ENCODE peak calls at places on chromosome 5, in four cellular contexts. T, V, E and B are unnamed samples.

GRCh38 chr5:98940586-98940985 is 11.8 kb upstream of the CHD1 start:
- ATAC-seq in T (no peak), V (no peak), E (no peak), B (peak; percentile 53)

GRCh38 chr5:156178117-156178516 is 148.8 kb upstream of the SGCD start:
- ATAC-seq in T (no peak), V (no peak), E (no peak), B (no peak)

GRCh38 chr5:36079200-36079761 is 12.6 kb upstream of the UGT3A2 start:
- ATAC-seq in T (peak; percentile 89), V (peak; percentile 98), E (peak; percentile 97), B (peak; percentile 99)

GRCh38 chr5:61114441-61114840 is 47.8 kb downstream of the SMIM15 start:
- ATAC-seq in T (no peak), V (no peak), E (no peak), B (no peak)

GRCh38 chr5:174446988-174447387 is 277.4 kb upstream of the MSX2 start:
- ATAC-seq in T (no peak), V (no peak), E (no peak), B (no peak)

GRCh38 chr5:160439205-160439600 is 17.5 kb downstream of the PTTG1 start:
- ATAC-seq in T (peak; percentile 83), V (peak; percentile 95), E (peak; percentile 78), B (peak; percentile 97)

GRCh38 chr5:173645897-173646574 is 29.6 kb upstream of the BOD1 start:
- ATAC-seq in T (no peak), V (no peak), E (no peak), B (no peak)

GRCh38 chr5:114325552-114325951 is 36.3 kb upstream of the KCNN2 start:
- ATAC-seq in T (no peak), V (no peak), E (no peak), B (no peak)

GRCh38 chr5:156411131-156411727 is 84.3 kb downstream of the SGCD start:
- ATAC-seq in T (no peak), V (no peak), E (no peak), B (peak; percentile 66)

GRCh38 chr5:141934099-141934844 is 10.6 kb downstream of the DELE1 start:
- ATAC-seq in T (no peak), V (no peak), E (no peak), B (peak; percentile 47)

GRCh38 chr5:107809201-107810034 is 138.7 kb upstream of the EFNA5 start:
- ATAC-seq in T (no peak), V (no peak), E (no peak), B (no peak)

GRCh38 chr5:80915716-80916115 is 44.4 kb upstream of the RASGRF2 start:
- ATAC-seq in T (no peak), V (no peak), E (no peak), B (no peak)

GRCh38 chr5:180675036-180675635 is 25.7 kb upstream of the FLT4 start:
- ATAC-seq in T (no peak), V (no peak), E (no peak), B (no peak)

GRCh38 chr5:38257236-38258036 is 923 bp upstream of the EGFLAM start:
- ATAC-seq in T (no peak), V (no peak), E (no peak), B (no peak)

GRCh38 chr5:1089621-1090040 is 22.2 kb downstream of the SLC12A7 start:
- ATAC-seq in T (no peak), V (no peak), E (no peak), B (no peak)

GRCh38 chr5:135594416-135594960 is 15.7 kb upstream of the CXCL14 start:
- ATAC-seq in T (no peak), V (no peak), E (no peak), B (no peak)

GRCh38 chr5:40906351-40906751 is 2.9 kb upstream of the C7 start:
- ATAC-seq in T (no peak), V (no peak), E (no peak), B (no peak)

GRCh38 chr5:14204011-14204670 is 61.0 kb downstream of the TRIO start:
- ATAC-seq in T (no peak), V (no peak), E (no peak), B (no peak)

GRCh38 chr5:89917112-89917511 is 492.4 kb downstream of the CETN3 start:
- ATAC-seq in T (no peak), V (no peak), E (no peak), B (no peak)

GRCh38 chr5:131064669-131065371 is 100.2 kb downstream of the HINT1 start:
- ATAC-seq in T (peak; percentile 55), V (no peak), E (peak; percentile 49), B (no peak)

GRCh38 chr5:5891350-5891749 is 468.9 kb downstream of the ICE1 start:
- ATAC-seq in T (no peak), V (no peak), E (no peak), B (no peak)

GRCh38 chr5:87885727-87886126 is 382.9 kb downstream of the TMEM161B start:
- ATAC-seq in T (no peak), V (no peak), E (no peak), B (no peak)

GRCh38 chr5:54799645-54800044 is 185.7 kb downstream of the ESM1 start:
- ATAC-seq in T (no peak), V (no peak), E (no peak), B (no peak)

GRCh38 chr5:132687995-132688394 is 14.2 kb downstream of the IL4 start:
- ATAC-seq in T (peak; percentile 96), V (no peak), E (peak; percentile 80), B (no peak)

GRCh38 chr5:114412509-114413171 is 50.8 kb downstream of the KCNN2 start:
- ATAC-seq in T (no peak), V (no peak), E (no peak), B (no peak)

GRCh38 chr5:142845402-142845901 is 75.3 kb downstream of the ARHGAP26 start:
- ATAC-seq in T (peak; percentile 88), V (peak; percentile 26), E (peak; percentile 75), B (no peak)

GRCh38 chr5:16582081-16582480 is 34.7 kb downstream of the RETREG1 start:
- ATAC-seq in T (no peak), V (no peak), E (no peak), B (no peak)

GRCh38 chr5:178786424-178786823 is 56.0 kb upstream of the ZNF354A start:
- ATAC-seq in T (no peak), V (peak; percentile 62), E (no peak), B (no peak)

GRCh38 chr5:115435065-115435775 is 109.4 kb downstream of the FEM1C start:
- ATAC-seq in T (no peak), V (no peak), E (no peak), B (no peak)

GRCh38 chr5:176863041-176863764 is 35.9 kb downstream of the HK3 start:
- ATAC-seq in T (no peak), V (peak; percentile 33), E (no peak), B (no peak)

GRCh38 chr5:103207653-103208052 is 50.9 kb upstream of the MACIR start:
- ATAC-seq in T (peak; percentile 38), V (no peak), E (peak; percentile 47), B (no peak)

GRCh38 chr5:77560677-77561263 is 68.7 kb upstream of the WDR41 start:
- ATAC-seq in T (no peak), V (peak; percentile 63), E (no peak), B (peak; percentile 66)

GRCh38 chr5:82364497-82364896 is 86.3 kb upstream of the RPS23 start:
- ATAC-seq in T (no peak), V (peak; percentile 56), E (no peak), B (peak; percentile 97)

GRCh38 chr5:167305591-167306213 is 985.7 kb upstream of the WWC1 start:
- ATAC-seq in T (no peak), V (no peak), E (no peak), B (no peak)

GRCh38 chr5:176647870-176648466 is 684 bp downstream of the TSPAN17 start:
- ATAC-seq in T (no peak), V (no peak), E (no peak), B (peak; percentile 5)

GRCh38 chr5:133121080-133121479 is 69.3 kb downstream of the HSPA4 start:
- ATAC-seq in T (no peak), V (no peak), E (no peak), B (no peak)